ENCODE peak calls at places on chromosomes 13 and 19, in seven cellular contexts. One of them, this sample, is unnamed.

GRCh38 chr19:14411161-14411560 is 8.0 kb downstream of the DDX39A start:
- DNase-seq in upper lobe of right lung: no peak
- DNase-seq in CD4-positive, alpha-beta memory T cell: no peak
- DNase-seq in testis: no peak
- DNase-seq in lower lobe of right lung: no peak
- DNase-seq in PC-9: no peak
- DNase-seq in trophoblast cell: no peak
- DNase-seq in this sample: no peak

GRCh38 chr13:94417294-94417693 is 62.2 kb downstream of the DCT start:
- DNase-seq in upper lobe of right lung: no peak
- DNase-seq in CD4-positive, alpha-beta memory T cell: no peak
- DNase-seq in testis: no peak
- DNase-seq in lower lobe of right lung: no peak
- DNase-seq in PC-9: no peak
- DNase-seq in trophoblast cell: no peak
- DNase-seq in this sample: no peak

GRCh38 chr19:19745496-19746285 is 12.8 kb upstream of the ZNF14 start:
- DNase-seq in upper lobe of right lung: no peak
- DNase-seq in CD4-positive, alpha-beta memory T cell: no peak
- DNase-seq in testis: no peak
- DNase-seq in lower lobe of right lung: no peak
- DNase-seq in PC-9: no peak
- DNase-seq in trophoblast cell: no peak
- DNase-seq in this sample: no peak

GRCh38 chr19:44071824-44072542 is at the start of gene ZNF284:
- DNase-seq in upper lobe of right lung: peak; percentile 89
- DNase-seq in CD4-positive, alpha-beta memory T cell: peak; percentile 83
- DNase-seq in testis: peak; percentile 95
- DNase-seq in lower lobe of right lung: peak; percentile 84
- DNase-seq in PC-9: peak; percentile 84
- DNase-seq in trophoblast cell: peak; percentile 84
- DNase-seq in this sample: peak; percentile 87

GRCh38 chr19:58252102-58252685 is 23.5 kb downstream of the ZNF544 start:
- DNase-seq in upper lobe of right lung: no peak
- DNase-seq in CD4-positive, alpha-beta memory T cell: no peak
- DNase-seq in testis: no peak
- DNase-seq in lower lobe of right lung: no peak
- DNase-seq in PC-9: no peak
- DNase-seq in trophoblast cell: no peak
- DNase-seq in this sample: no peak

GRCh38 chr13:107301724-107302374 is 733.9 kb upstream of the ARGLU1 start:
- DNase-seq in upper lobe of right lung: no peak
- DNase-seq in CD4-positive, alpha-beta memory T cell: no peak
- DNase-seq in testis: no peak
- DNase-seq in lower lobe of right lung: no peak
- DNase-seq in PC-9: no peak
- DNase-seq in trophoblast cell: no peak
- DNase-seq in this sample: no peak

GRCh38 chr13:39016789-39017188 is 21.1 kb downstream of the PROSER1 start:
- DNase-seq in upper lobe of right lung: no peak
- DNase-seq in CD4-positive, alpha-beta memory T cell: no peak
- DNase-seq in testis: peak; percentile 33
- DNase-seq in lower lobe of right lung: no peak
- DNase-seq in PC-9: no peak
- DNase-seq in trophoblast cell: peak; percentile 35
- DNase-seq in this sample: no peak

GRCh38 chr13:97567510-97568243 is 133.7 kb downstream of the RAP2A start:
- DNase-seq in upper lobe of right lung: peak; percentile 77
- DNase-seq in CD4-positive, alpha-beta memory T cell: no peak
- DNase-seq in testis: no peak
- DNase-seq in lower lobe of right lung: peak; percentile 76
- DNase-seq in PC-9: peak; percentile 74
- DNase-seq in trophoblast cell: peak; percentile 94
- DNase-seq in this sample: no peak

GRCh38 chr13:79901336-79901735 is 420.4 kb downstream of the NDFIP2 start:
- DNase-seq in upper lobe of right lung: no peak
- DNase-seq in CD4-positive, alpha-beta memory T cell: no peak
- DNase-seq in testis: no peak
- DNase-seq in lower lobe of right lung: no peak
- DNase-seq in PC-9: no peak
- DNase-seq in trophoblast cell: no peak
- DNase-seq in this sample: peak; percentile 1

GRCh38 chr19:39792999-39793546 is 14.4 kb downstream of the LEUTX start:
- DNase-seq in upper lobe of right lung: peak; percentile 86
- DNase-seq in CD4-positive, alpha-beta memory T cell: peak; percentile 68
- DNase-seq in testis: peak; percentile 88
- DNase-seq in lower lobe of right lung: peak; percentile 83
- DNase-seq in PC-9: peak; percentile 66
- DNase-seq in trophoblast cell: peak; percentile 42
- DNase-seq in this sample: peak; percentile 71

GRCh38 chr19:29714371-29714952 is 599 bp downstream of the C19orf12 start:
- DNase-seq in upper lobe of right lung: peak; percentile 40
- DNase-seq in CD4-positive, alpha-beta memory T cell: peak; percentile 72
- DNase-seq in testis: no peak
- DNase-seq in lower lobe of right lung: no peak
- DNase-seq in PC-9: no peak
- DNase-seq in trophoblast cell: no peak
- DNase-seq in this sample: no peak

GRCh38 chr19:51525731-51526130 is 5.7 kb downstream of the SIGLEC6 start:
- DNase-seq in upper lobe of right lung: no peak
- DNase-seq in CD4-positive, alpha-beta memory T cell: no peak
- DNase-seq in testis: no peak
- DNase-seq in lower lobe of right lung: no peak
- DNase-seq in PC-9: no peak
- DNase-seq in trophoblast cell: no peak
- DNase-seq in this sample: no peak

GRCh38 chr13:80923907-80924306 is 583.0 kb upstream of the SPRY2 start:
- DNase-seq in upper lobe of right lung: no peak
- DNase-seq in CD4-positive, alpha-beta memory T cell: no peak
- DNase-seq in testis: no peak
- DNase-seq in lower lobe of right lung: no peak
- DNase-seq in PC-9: no peak
- DNase-seq in trophoblast cell: no peak
- DNase-seq in this sample: no peak

GRCh38 chr13:80473695-80474094 is 132.8 kb upstream of the SPRY2 start:
- DNase-seq in upper lobe of right lung: no peak
- DNase-seq in CD4-positive, alpha-beta memory T cell: no peak
- DNase-seq in testis: no peak
- DNase-seq in lower lobe of right lung: no peak
- DNase-seq in PC-9: peak; percentile 3
- DNase-seq in trophoblast cell: no peak
- DNase-seq in this sample: peak; percentile 64

GRCh38 chr13:29532821-29533220 is 62.7 kb downstream of the SLC7A1 start:
- DNase-seq in upper lobe of right lung: no peak
- DNase-seq in CD4-positive, alpha-beta memory T cell: no peak
- DNase-seq in testis: no peak
- DNase-seq in lower lobe of right lung: no peak
- DNase-seq in PC-9: no peak
- DNase-seq in trophoblast cell: peak; percentile 80
- DNase-seq in this sample: no peak

GRCh38 chr19:18233224-18233825 is 7.1 kb upstream of the PDE4C start:
- DNase-seq in upper lobe of right lung: peak; percentile 82
- DNase-seq in CD4-positive, alpha-beta memory T cell: peak; percentile 66
- DNase-seq in testis: peak; percentile 59
- DNase-seq in lower lobe of right lung: peak; percentile 71
- DNase-seq in PC-9: peak; percentile 62
- DNase-seq in trophoblast cell: peak; percentile 53
- DNase-seq in this sample: no peak

GRCh38 chr13:99377641-99378040 is 70.4 kb upstream of the GPR183 start:
- DNase-seq in upper lobe of right lung: no peak
- DNase-seq in CD4-positive, alpha-beta memory T cell: no peak
- DNase-seq in testis: no peak
- DNase-seq in lower lobe of right lung: no peak
- DNase-seq in PC-9: no peak
- DNase-seq in trophoblast cell: no peak
- DNase-seq in this sample: no peak

GRCh38 chr13:98797456-98797855 is 45.0 kb upstream of the SLC15A1 start:
- DNase-seq in upper lobe of right lung: no peak
- DNase-seq in CD4-positive, alpha-beta memory T cell: no peak
- DNase-seq in testis: no peak
- DNase-seq in lower lobe of right lung: no peak
- DNase-seq in PC-9: no peak
- DNase-seq in trophoblast cell: no peak
- DNase-seq in this sample: no peak

GRCh38 chr13:103006706-103007426 is 59.4 kb downstream of the SLC10A2 start:
- DNase-seq in upper lobe of right lung: no peak
- DNase-seq in CD4-positive, alpha-beta memory T cell: no peak
- DNase-seq in testis: no peak
- DNase-seq in lower lobe of right lung: no peak
- DNase-seq in PC-9: no peak
- DNase-seq in trophoblast cell: no peak
- DNase-seq in this sample: no peak

GRCh38 chr19:11138659-11139526 is 16.7 kb downstream of the SPC24 start:
- DNase-seq in upper lobe of right lung: peak; percentile 72
- DNase-seq in CD4-positive, alpha-beta memory T cell: no peak
- DNase-seq in testis: peak; percentile 60
- DNase-seq in lower lobe of right lung: peak; percentile 61
- DNase-seq in PC-9: peak; percentile 87
- DNase-seq in trophoblast cell: peak; percentile 79
- DNase-seq in this sample: peak; percentile 73
- H3K4me3 ChIP-seq in upper lobe of right lung: peak overlapping the region; percentile 32
- H3K4me3 ChIP-seq in CD4-positive, alpha-beta memory T cell: no peak overlapping the region
- H3K4me3 ChIP-seq in testis: no peak overlapping the region
- H3K4me3 ChIP-seq in lower lobe of right lung: no peak overlapping the region
- H3K4me3 ChIP-seq in PC-9: peak overlapping the region; percentile 10
- H3K4me3 ChIP-seq in trophoblast cell: no peak overlapping the region
- H3K4me3 ChIP-seq in this sample: peak overlapping the region; percentile 12

DNA sequence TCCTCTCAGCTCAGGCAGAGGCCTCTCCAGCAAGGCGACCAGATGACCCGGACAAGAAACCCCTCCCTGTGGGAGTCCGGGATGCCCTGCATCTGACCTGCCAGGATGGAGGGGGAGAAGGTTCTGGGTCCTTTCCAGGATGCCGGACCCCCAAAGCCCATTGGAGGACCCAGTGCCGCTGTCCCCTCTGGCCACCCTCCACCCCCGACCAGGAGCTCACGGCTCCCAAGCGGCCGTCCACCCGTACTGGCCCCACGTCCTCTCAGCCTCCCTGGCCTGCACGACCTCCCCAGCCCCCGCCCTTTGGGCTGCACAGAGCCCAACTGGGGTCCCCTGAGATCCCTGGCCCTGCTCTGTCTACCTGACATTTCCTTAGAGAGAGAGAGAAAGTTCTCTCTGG is 24.0 kb downstream of the BTBD2 start:
- DNase-seq in upper lobe of right lung: no peak
- DNase-seq in CD4-positive, alpha-beta memory T cell: peak; percentile 27
- DNase-seq in testis: no peak
- DNase-seq in lower lobe of right lung: no peak
- DNase-seq in PC-9: no peak
- DNase-seq in trophoblast cell: no peak
- DNase-seq in this sample: no peak
- H3K27ac ChIP-seq in upper lobe of right lung: no peak overlapping the region
- H3K27ac ChIP-seq in CD4-positive, alpha-beta memory T cell: no peak overlapping the region
- H3K27ac ChIP-seq in testis: no peak overlapping the region
- H3K27ac ChIP-seq in lower lobe of right lung: no peak overlapping the region
- H3K27ac ChIP-seq in PC-9: no peak overlapping the region
- H3K27ac ChIP-seq in trophoblast cell: no peak overlapping the region
- H3K27ac ChIP-seq in this sample: no peak overlapping the region

GRCh38 chr13:72504026-72504925 is 223.2 kb downstream of the MZT1 start:
- DNase-seq in upper lobe of right lung: no peak
- DNase-seq in CD4-positive, alpha-beta memory T cell: no peak
- DNase-seq in testis: no peak
- DNase-seq in lower lobe of right lung: no peak
- DNase-seq in PC-9: no peak
- DNase-seq in trophoblast cell: no peak
- DNase-seq in this sample: peak; percentile 64

GRCh38 chr13:72508392-72508791 is 219.0 kb downstream of the MZT1 start:
- DNase-seq in upper lobe of right lung: no peak
- DNase-seq in CD4-positive, alpha-beta memory T cell: no peak
- DNase-seq in testis: no peak
- DNase-seq in lower lobe of right lung: no peak
- DNase-seq in PC-9: no peak
- DNase-seq in trophoblast cell: no peak
- DNase-seq in this sample: no peak

GRCh38 chr13:72506706-72507105 is 220.7 kb downstream of the MZT1 start:
- DNase-seq in upper lobe of right lung: no peak
- DNase-seq in CD4-positive, alpha-beta memory T cell: no peak
- DNase-seq in testis: no peak
- DNase-seq in lower lobe of right lung: no peak
- DNase-seq in PC-9: no peak
- DNase-seq in trophoblast cell: no peak
- DNase-seq in this sample: no peak

GRCh38 chr13:72505376-72505775 is 222.1 kb downstream of the MZT1 start:
- DNase-seq in upper lobe of right lung: no peak
- DNase-seq in CD4-positive, alpha-beta memory T cell: no peak
- DNase-seq in testis: no peak
- DNase-seq in lower lobe of right lung: no peak
- DNase-seq in PC-9: no peak
- DNase-seq in trophoblast cell: no peak
- DNase-seq in this sample: no peak

DNA sequence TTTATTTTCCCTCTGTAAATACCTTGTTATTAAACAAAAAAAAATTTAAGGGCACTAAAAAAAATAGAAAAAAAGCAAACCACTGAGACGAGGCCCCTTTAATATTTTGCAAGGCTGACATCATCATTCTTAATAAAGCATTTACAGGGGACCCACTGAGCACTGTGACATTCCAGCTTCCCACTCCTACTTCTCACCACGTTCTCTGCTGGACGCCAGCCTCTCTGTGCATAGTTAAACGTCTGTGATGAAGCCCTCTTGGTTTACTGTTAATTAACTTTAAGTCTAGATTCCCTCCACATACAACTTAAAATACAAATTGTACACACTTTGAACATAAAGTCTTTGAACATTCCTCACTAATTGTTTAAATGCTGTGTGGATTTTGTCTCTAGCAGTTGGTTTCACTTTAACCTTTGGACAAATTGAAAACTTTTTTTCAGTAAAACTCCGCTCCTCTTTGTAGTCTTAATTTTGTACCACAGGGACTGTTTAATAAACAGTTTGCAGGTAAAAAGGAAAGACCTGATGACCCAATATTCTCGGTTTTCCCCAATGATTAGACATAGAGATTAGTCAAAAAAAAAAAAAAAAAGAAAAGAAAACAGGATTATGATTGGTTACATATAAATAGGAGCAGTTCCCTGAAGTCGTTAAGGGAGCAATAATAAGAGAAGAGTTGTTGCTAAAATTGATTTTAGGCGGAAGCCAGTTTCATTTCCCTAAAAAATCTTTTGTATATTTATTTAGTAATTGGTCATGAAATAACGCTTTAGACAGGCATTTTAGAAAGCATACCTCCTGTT is 219.8 kb downstream of the MZT1 start:
- DNase-seq in upper lobe of right lung: no peak
- DNase-seq in CD4-positive, alpha-beta memory T cell: no peak
- DNase-seq in testis: no peak
- DNase-seq in lower lobe of right lung: no peak
- DNase-seq in PC-9: no peak
- DNase-seq in trophoblast cell: no peak
- DNase-seq in this sample: peak; percentile 36
- H3K4me3 ChIP-seq in upper lobe of right lung: peak overlapping the region; percentile 11
- H3K4me3 ChIP-seq in CD4-positive, alpha-beta memory T cell: no peak overlapping the region
- H3K4me3 ChIP-seq in testis: no peak overlapping the region
- H3K4me3 ChIP-seq in lower lobe of right lung: peak overlapping the region; percentile 10
- H3K4me3 ChIP-seq in PC-9: no peak overlapping the region
- H3K4me3 ChIP-seq in trophoblast cell: no peak overlapping the region
- H3K4me3 ChIP-seq in this sample: peak overlapping the region; percentile 36

DNA sequence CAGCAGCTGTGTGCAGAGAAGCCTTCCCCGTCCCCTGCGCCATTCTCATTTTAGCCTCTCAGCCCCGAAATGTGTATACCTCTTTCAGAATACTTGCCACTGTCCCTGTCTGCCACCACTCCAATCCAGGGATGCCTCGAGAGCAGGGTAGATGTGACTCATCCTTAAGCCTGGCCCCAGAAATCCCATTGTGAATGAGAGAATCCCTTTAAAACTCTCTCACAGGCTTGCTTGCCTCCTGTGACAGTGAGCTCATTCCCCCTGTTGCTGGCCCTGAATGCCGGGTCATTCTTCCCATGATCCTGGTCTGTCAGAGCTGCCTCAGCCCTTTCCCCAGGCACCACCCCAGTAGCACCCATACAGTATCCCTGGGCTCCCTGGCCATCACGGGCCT is 9.6 kb downstream of the AP2A1 start:
- DNase-seq in upper lobe of right lung: no peak
- DNase-seq in CD4-positive, alpha-beta memory T cell: no peak
- DNase-seq in testis: no peak
- DNase-seq in lower lobe of right lung: no peak
- DNase-seq in PC-9: no peak
- DNase-seq in trophoblast cell: no peak
- DNase-seq in this sample: no peak
- H3K27ac ChIP-seq in upper lobe of right lung: no peak overlapping the region
- H3K27ac ChIP-seq in CD4-positive, alpha-beta memory T cell: no peak overlapping the region
- H3K27ac ChIP-seq in testis: no peak overlapping the region
- H3K27ac ChIP-seq in lower lobe of right lung: no peak overlapping the region
- H3K27ac ChIP-seq in PC-9: no peak overlapping the region
- H3K27ac ChIP-seq in trophoblast cell: peak overlapping the region; percentile 43
- H3K27ac ChIP-seq in this sample: no peak overlapping the region